ENCODE peak calls at places on chromosomes 11 and 22, in six cellular contexts. One of them, this sample, is unnamed.

GRCh38 chr11:117443269-117444186 is 115.9 kb downstream of the CEP164 start:
- DNase-seq in mucosa of descending colon: peak; percentile 56
- DNase-seq in naive thymus-derived CD4-positive, alpha-beta T cell: no peak
- DNase-seq in CD4-positive, alpha-beta T cell: no peak
- DNase-seq in effector memory CD4-positive, alpha-beta T cell: no peak
- DNase-seq in CD8-positive, alpha-beta memory T cell: no peak
- DNase-seq in this sample: no peak

GRCh38 chr11:120013325-120014250 is 124.3 kb downstream of the TRIM29 start:
- DNase-seq in naive thymus-derived CD4-positive, alpha-beta T cell: no peak
- DNase-seq in CD4-positive, alpha-beta T cell: no peak
- DNase-seq in effector memory CD4-positive, alpha-beta T cell: no peak
- DNase-seq in mucosa of descending colon: peak; percentile 78
- DNase-seq in CD8-positive, alpha-beta memory T cell: no peak
- DNase-seq in this sample: no peak

GRCh38 chr11:128201006-128201405 is 386.4 kb downstream of the ETS1 start:
- DNase-seq in effector memory CD4-positive, alpha-beta T cell: no peak
- DNase-seq in CD8-positive, alpha-beta memory T cell: no peak
- DNase-seq in mucosa of descending colon: no peak
- DNase-seq in naive thymus-derived CD4-positive, alpha-beta T cell: no peak
- DNase-seq in CD4-positive, alpha-beta T cell: no peak
- DNase-seq in this sample: no peak

GRCh38 chr11:71936825-71937224 is 8.0 kb downstream of the RNF121 start:
- DNase-seq in mucosa of descending colon: no peak
- DNase-seq in CD4-positive, alpha-beta T cell: no peak
- DNase-seq in CD8-positive, alpha-beta memory T cell: no peak
- DNase-seq in effector memory CD4-positive, alpha-beta T cell: no peak
- DNase-seq in naive thymus-derived CD4-positive, alpha-beta T cell: no peak
- DNase-seq in this sample: no peak

GRCh38 chr11:86578727-86579405 is 93.5 kb downstream of the ME3 start:
- DNase-seq in CD4-positive, alpha-beta T cell: no peak
- DNase-seq in naive thymus-derived CD4-positive, alpha-beta T cell: no peak
- DNase-seq in CD8-positive, alpha-beta memory T cell: no peak
- DNase-seq in effector memory CD4-positive, alpha-beta T cell: no peak
- DNase-seq in mucosa of descending colon: no peak
- DNase-seq in this sample: no peak

GRCh38 chr11:45930951-45931563 is 8.6 kb downstream of the LARGE2 start:
- DNase-seq in effector memory CD4-positive, alpha-beta T cell: no peak
- DNase-seq in CD4-positive, alpha-beta T cell: no peak
- DNase-seq in CD8-positive, alpha-beta memory T cell: no peak
- DNase-seq in naive thymus-derived CD4-positive, alpha-beta T cell: no peak
- DNase-seq in mucosa of descending colon: no peak
- DNase-seq in this sample: no peak

GRCh38 chr11:66069715-66070603 is at the start of gene PACS1:
- DNase-seq in mucosa of descending colon: peak; percentile 68
- DNase-seq in CD4-positive, alpha-beta T cell: peak; percentile 74
- DNase-seq in CD8-positive, alpha-beta memory T cell: peak; percentile 81
- DNase-seq in effector memory CD4-positive, alpha-beta T cell: peak; percentile 74
- DNase-seq in naive thymus-derived CD4-positive, alpha-beta T cell: peak; percentile 72
- DNase-seq in this sample: peak; percentile 64

GRCh38 chr11:3954448-3955298 is 99.2 kb downstream of the STIM1 start:
- DNase-seq in CD4-positive, alpha-beta T cell: no peak
- DNase-seq in mucosa of descending colon: no peak
- DNase-seq in effector memory CD4-positive, alpha-beta T cell: no peak
- DNase-seq in naive thymus-derived CD4-positive, alpha-beta T cell: no peak
- DNase-seq in CD8-positive, alpha-beta memory T cell: no peak
- DNase-seq in this sample: no peak

GRCh38 chr11:86812981-86813380 is 12.6 kb downstream of the PRSS23 start:
- DNase-seq in CD4-positive, alpha-beta T cell: no peak
- DNase-seq in mucosa of descending colon: no peak
- DNase-seq in effector memory CD4-positive, alpha-beta T cell: no peak
- DNase-seq in CD8-positive, alpha-beta memory T cell: no peak
- DNase-seq in naive thymus-derived CD4-positive, alpha-beta T cell: no peak
- DNase-seq in this sample: no peak

GRCh38 chr22:24185501-24186351 is 4.4 kb downstream of the SUSD2 start:
- DNase-seq in CD8-positive, alpha-beta memory T cell: no peak
- DNase-seq in CD4-positive, alpha-beta T cell: no peak
- DNase-seq in effector memory CD4-positive, alpha-beta T cell: no peak
- DNase-seq in mucosa of descending colon: no peak
- DNase-seq in naive thymus-derived CD4-positive, alpha-beta T cell: peak; percentile 5
- DNase-seq in this sample: no peak

GRCh38 chr22:25366876-25367466 is 147.5 kb downstream of the CRYBB2 start:
- DNase-seq in effector memory CD4-positive, alpha-beta T cell: no peak
- DNase-seq in naive thymus-derived CD4-positive, alpha-beta T cell: no peak
- DNase-seq in mucosa of descending colon: no peak
- DNase-seq in CD8-positive, alpha-beta memory T cell: no peak
- DNase-seq in CD4-positive, alpha-beta T cell: no peak
- DNase-seq in this sample: no peak

GRCh38 chr22:46584081-46584903 is 35.9 kb upstream of the GRAMD4 start:
- DNase-seq in naive thymus-derived CD4-positive, alpha-beta T cell: no peak
- DNase-seq in CD4-positive, alpha-beta T cell: no peak
- DNase-seq in mucosa of descending colon: peak; percentile 12
- DNase-seq in CD8-positive, alpha-beta memory T cell: no peak
- DNase-seq in effector memory CD4-positive, alpha-beta T cell: no peak
- DNase-seq in this sample: no peak

GRCh38 chr11:6586434-6587359 is 16.7 kb downstream of the RRP8 start:
- DNase-seq in CD8-positive, alpha-beta memory T cell: no peak
- DNase-seq in naive thymus-derived CD4-positive, alpha-beta T cell: no peak
- DNase-seq in CD4-positive, alpha-beta T cell: no peak
- DNase-seq in mucosa of descending colon: no peak
- DNase-seq in effector memory CD4-positive, alpha-beta T cell: no peak
- DNase-seq in this sample: no peak

GRCh38 chr22:37176464-37177061 is 11.5 kb downstream of the C1QTNF6 start:
- DNase-seq in naive thymus-derived CD4-positive, alpha-beta T cell: no peak
- DNase-seq in CD8-positive, alpha-beta memory T cell: no peak
- DNase-seq in effector memory CD4-positive, alpha-beta T cell: no peak
- DNase-seq in mucosa of descending colon: peak; percentile 59
- DNase-seq in CD4-positive, alpha-beta T cell: no peak
- DNase-seq in this sample: no peak

GRCh38 chr11:19365743-19366410 is 125.1 kb upstream of the E2F8 start:
- DNase-seq in naive thymus-derived CD4-positive, alpha-beta T cell: no peak
- DNase-seq in CD8-positive, alpha-beta memory T cell: no peak
- DNase-seq in CD4-positive, alpha-beta T cell: no peak
- DNase-seq in effector memory CD4-positive, alpha-beta T cell: no peak
- DNase-seq in mucosa of descending colon: no peak
- DNase-seq in this sample: no peak

GRCh38 chr11:79199729-79200354 is 241.0 kb downstream of the TENM4 start:
- DNase-seq in mucosa of descending colon: no peak
- DNase-seq in effector memory CD4-positive, alpha-beta T cell: no peak
- DNase-seq in naive thymus-derived CD4-positive, alpha-beta T cell: no peak
- DNase-seq in CD4-positive, alpha-beta T cell: no peak
- DNase-seq in CD8-positive, alpha-beta memory T cell: no peak
- DNase-seq in this sample: no peak

GRCh38 chr11:126303623-126304456 is at the start of gene DCPS:
- DNase-seq in mucosa of descending colon: peak; percentile 89
- DNase-seq in CD4-positive, alpha-beta T cell: peak; percentile 82
- DNase-seq in CD8-positive, alpha-beta memory T cell: peak; percentile 86
- DNase-seq in naive thymus-derived CD4-positive, alpha-beta T cell: peak; percentile 86
- DNase-seq in effector memory CD4-positive, alpha-beta T cell: peak; percentile 79
- DNase-seq in this sample: peak; percentile 81

GRCh38 chr11:23403210-23404185 is 543.2 kb upstream of the CCDC179 start:
- DNase-seq in mucosa of descending colon: no peak
- DNase-seq in CD4-positive, alpha-beta T cell: no peak
- DNase-seq in CD8-positive, alpha-beta memory T cell: no peak
- DNase-seq in effector memory CD4-positive, alpha-beta T cell: no peak
- DNase-seq in naive thymus-derived CD4-positive, alpha-beta T cell: no peak
- DNase-seq in this sample: no peak

GRCh38 chr11:73280606-73281005 is 8.5 kb downstream of the P2RY6 start:
- DNase-seq in effector memory CD4-positive, alpha-beta T cell: no peak
- DNase-seq in mucosa of descending colon: peak; percentile 36
- DNase-seq in naive thymus-derived CD4-positive, alpha-beta T cell: no peak
- DNase-seq in CD4-positive, alpha-beta T cell: no peak
- DNase-seq in CD8-positive, alpha-beta memory T cell: no peak
- DNase-seq in this sample: no peak

GRCh38 chr11:118051136-118051610 is 25.7 kb upstream of the TMPRSS4 start:
- DNase-seq in naive thymus-derived CD4-positive, alpha-beta T cell: peak; percentile 30
- DNase-seq in CD8-positive, alpha-beta memory T cell: no peak
- DNase-seq in CD4-positive, alpha-beta T cell: no peak
- DNase-seq in effector memory CD4-positive, alpha-beta T cell: no peak
- DNase-seq in mucosa of descending colon: no peak
- DNase-seq in this sample: no peak

GRCh38 chr11:71498091-71498490 is 29.0 kb upstream of the KRTAP5-7 start:
- DNase-seq in CD4-positive, alpha-beta T cell: no peak
- DNase-seq in mucosa of descending colon: no peak
- DNase-seq in naive thymus-derived CD4-positive, alpha-beta T cell: no peak
- DNase-seq in CD8-positive, alpha-beta memory T cell: no peak
- DNase-seq in effector memory CD4-positive, alpha-beta T cell: no peak
- DNase-seq in this sample: no peak

GRCh38 chr11:63602296-63602695 is 11.9 kb downstream of the PLAAT3 start:
- DNase-seq in effector memory CD4-positive, alpha-beta T cell: no peak
- DNase-seq in CD8-positive, alpha-beta memory T cell: no peak
- DNase-seq in CD4-positive, alpha-beta T cell: no peak
- DNase-seq in mucosa of descending colon: no peak
- DNase-seq in naive thymus-derived CD4-positive, alpha-beta T cell: no peak
- DNase-seq in this sample: no peak

GRCh38 chr22:46031965-46032851 is 55.2 kb upstream of the WNT7B start:
- DNase-seq in naive thymus-derived CD4-positive, alpha-beta T cell: no peak
- DNase-seq in CD8-positive, alpha-beta memory T cell: no peak
- DNase-seq in CD4-positive, alpha-beta T cell: no peak
- DNase-seq in mucosa of descending colon: no peak
- DNase-seq in effector memory CD4-positive, alpha-beta T cell: no peak
- DNase-seq in this sample: no peak

GRCh38 chr11:126491092-126491491 is 135.6 kb downstream of the ST3GAL4 start:
- DNase-seq in naive thymus-derived CD4-positive, alpha-beta T cell: no peak
- DNase-seq in mucosa of descending colon: no peak
- DNase-seq in CD4-positive, alpha-beta T cell: no peak
- DNase-seq in effector memory CD4-positive, alpha-beta T cell: no peak
- DNase-seq in CD8-positive, alpha-beta memory T cell: no peak
- DNase-seq in this sample: no peak

GRCh38 chr22:26558246-26558895 is 31.6 kb downstream of the TPST2 start:
- DNase-seq in CD4-positive, alpha-beta T cell: no peak
- DNase-seq in mucosa of descending colon: no peak
- DNase-seq in naive thymus-derived CD4-positive, alpha-beta T cell: no peak
- DNase-seq in CD8-positive, alpha-beta memory T cell: no peak
- DNase-seq in effector memory CD4-positive, alpha-beta T cell: no peak
- DNase-seq in this sample: no peak

GRCh38 chr11:120389693-120390584 is 53.7 kb downstream of the ARHGEF12 start:
- DNase-seq in mucosa of descending colon: no peak
- DNase-seq in effector memory CD4-positive, alpha-beta T cell: no peak
- DNase-seq in CD4-positive, alpha-beta T cell: no peak
- DNase-seq in naive thymus-derived CD4-positive, alpha-beta T cell: no peak
- DNase-seq in CD8-positive, alpha-beta memory T cell: no peak
- DNase-seq in this sample: no peak

GRCh38 chr11:19311306-19312030 is 70.7 kb upstream of the E2F8 start:
- DNase-seq in CD8-positive, alpha-beta memory T cell: no peak
- DNase-seq in CD4-positive, alpha-beta T cell: peak; percentile 6
- DNase-seq in naive thymus-derived CD4-positive, alpha-beta T cell: no peak
- DNase-seq in effector memory CD4-positive, alpha-beta T cell: no peak
- DNase-seq in mucosa of descending colon: peak; percentile 88
- DNase-seq in this sample: no peak

GRCh38 chr11:77503006-77503405 is 29.1 kb upstream of the PAK1 start:
- DNase-seq in mucosa of descending colon: no peak
- DNase-seq in effector memory CD4-positive, alpha-beta T cell: no peak
- DNase-seq in CD8-positive, alpha-beta memory T cell: no peak
- DNase-seq in CD4-positive, alpha-beta T cell: no peak
- DNase-seq in naive thymus-derived CD4-positive, alpha-beta T cell: no peak
- DNase-seq in this sample: no peak

DNA sequence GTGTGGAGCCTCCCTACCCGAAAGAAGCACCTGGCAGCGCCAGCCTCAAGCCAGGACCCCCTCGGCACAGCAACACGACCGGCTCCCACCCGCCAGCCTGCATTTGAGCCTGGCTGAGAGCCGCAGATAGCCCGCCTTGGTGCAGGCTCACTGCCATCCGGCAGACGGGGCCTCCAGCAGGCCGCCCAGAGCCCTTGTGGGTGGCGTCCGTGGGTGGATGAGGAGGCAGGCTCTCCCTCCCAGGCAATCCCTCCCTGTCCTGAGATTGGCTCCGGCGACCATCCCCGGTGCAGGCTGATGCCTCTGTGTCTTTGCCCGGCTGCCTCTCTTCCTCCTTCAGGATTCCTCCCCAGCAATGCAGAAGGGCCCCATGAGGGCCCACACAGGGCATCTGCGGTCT is 1527.9 kb downstream of the BRD1 start:
- DNase-seq in CD4-positive, alpha-beta T cell: no peak
- DNase-seq in mucosa of descending colon: no peak
- DNase-seq in CD8-positive, alpha-beta memory T cell: no peak
- DNase-seq in effector memory CD4-positive, alpha-beta T cell: no peak
- DNase-seq in naive thymus-derived CD4-positive, alpha-beta T cell: no peak
- DNase-seq in this sample: no peak
- H3K9me3 ChIP-seq in CD4-positive, alpha-beta T cell: no peaks in the 10 kb centered on the region
- H3K9me3 ChIP-seq in mucosa of descending colon: no peaks in the 10 kb centered on the region
- H3K9me3 ChIP-seq in CD8-positive, alpha-beta memory T cell: no peaks in the 10 kb centered on the region
- H3K9me3 ChIP-seq in effector memory CD4-positive, alpha-beta T cell: no peaks in the 10 kb centered on the region
- H3K9me3 ChIP-seq in naive thymus-derived CD4-positive, alpha-beta T cell: no peaks in the 10 kb centered on the region
- H3K9me3 ChIP-seq in this sample: no peaks in the 10 kb centered on the region

GRCh38 chr11:50298182-50298988 is 265.7 kb downstream of the OR4C45 start:
- DNase-seq in naive thymus-derived CD4-positive, alpha-beta T cell: no peak
- DNase-seq in mucosa of descending colon: no peak
- DNase-seq in effector memory CD4-positive, alpha-beta T cell: no peak
- DNase-seq in CD8-positive, alpha-beta memory T cell: no peak
- DNase-seq in CD4-positive, alpha-beta T cell: no peak
- DNase-seq in this sample: no peak
- H3K9me3 ChIP-seq in naive thymus-derived CD4-positive, alpha-beta T cell: peaks cover 5% of the 10 kb centered on the region
- H3K9me3 ChIP-seq in mucosa of descending colon: peaks cover 68% of the 10 kb centered on the region
- H3K9me3 ChIP-seq in effector memory CD4-positive, alpha-beta T cell: no peaks in the 10 kb centered on the region
- H3K9me3 ChIP-seq in CD8-positive, alpha-beta memory T cell: no peaks in the 10 kb centered on the region
- H3K9me3 ChIP-seq in CD4-positive, alpha-beta T cell: no peaks in the 10 kb centered on the region
- H3K9me3 ChIP-seq in this sample: no peaks in the 10 kb centered on the region

GRCh38 chr22:48600171-48600570 is 1227.5 kb downstream of the BRD1 start:
- DNase-seq in effector memory CD4-positive, alpha-beta T cell: no peak
- DNase-seq in naive thymus-derived CD4-positive, alpha-beta T cell: no peak
- DNase-seq in mucosa of descending colon: no peak
- DNase-seq in CD8-positive, alpha-beta memory T cell: no peak
- DNase-seq in CD4-positive, alpha-beta T cell: no peak
- DNase-seq in this sample: no peak
- H3K9me3 ChIP-seq in effector memory CD4-positive, alpha-beta T cell: no peaks in the 10 kb centered on the region
- H3K9me3 ChIP-seq in naive thymus-derived CD4-positive, alpha-beta T cell: no peaks in the 10 kb centered on the region
- H3K9me3 ChIP-seq in mucosa of descending colon: peaks cover 4% of the 10 kb centered on the region
- H3K9me3 ChIP-seq in CD8-positive, alpha-beta memory T cell: no peaks in the 10 kb centered on the region
- H3K9me3 ChIP-seq in CD4-positive, alpha-beta T cell: no peaks in the 10 kb centered on the region
- H3K9me3 ChIP-seq in this sample: no peaks in the 10 kb centered on the region

GRCh38 chr11:98143661-98144060 is 877.1 kb upstream of the CNTN5 start:
- DNase-seq in mucosa of descending colon: no peak
- DNase-seq in CD4-positive, alpha-beta T cell: no peak
- DNase-seq in naive thymus-derived CD4-positive, alpha-beta T cell: no peak
- DNase-seq in CD8-positive, alpha-beta memory T cell: no peak
- DNase-seq in effector memory CD4-positive, alpha-beta T cell: no peak
- DNase-seq in this sample: no peak
- H3K9me3 ChIP-seq in mucosa of descending colon: peaks cover 40% of the 10 kb centered on the region
- H3K9me3 ChIP-seq in CD4-positive, alpha-beta T cell: peaks cover 4% of the 10 kb centered on the region
- H3K9me3 ChIP-seq in naive thymus-derived CD4-positive, alpha-beta T cell: no peaks in the 10 kb centered on the region
- H3K9me3 ChIP-seq in CD8-positive, alpha-beta memory T cell: no peaks in the 10 kb centered on the region
- H3K9me3 ChIP-seq in effector memory CD4-positive, alpha-beta T cell: no peaks in the 10 kb centered on the region
- H3K9me3 ChIP-seq in this sample: no peaks in the 10 kb centered on the region

GRCh38 chr11:134390706-134391105 is 21.3 kb downstream of the B3GAT1 start:
- DNase-seq in naive thymus-derived CD4-positive, alpha-beta T cell: no peak
- DNase-seq in CD4-positive, alpha-beta T cell: no peak
- DNase-seq in effector memory CD4-positive, alpha-beta T cell: no peak
- DNase-seq in mucosa of descending colon: no peak
- DNase-seq in CD8-positive, alpha-beta memory T cell: no peak
- DNase-seq in this sample: no peak
- H3K9me3 ChIP-seq in naive thymus-derived CD4-positive, alpha-beta T cell: no peaks in the 10 kb centered on the region
- H3K9me3 ChIP-seq in CD4-positive, alpha-beta T cell: no peaks in the 10 kb centered on the region
- H3K9me3 ChIP-seq in effector memory CD4-positive, alpha-beta T cell: no peaks in the 10 kb centered on the region
- H3K9me3 ChIP-seq in mucosa of descending colon: no peaks in the 10 kb centered on the region
- H3K9me3 ChIP-seq in CD8-positive, alpha-beta memory T cell: no peaks in the 10 kb centered on the region
- H3K9me3 ChIP-seq in this sample: no peaks in the 10 kb centered on the region

This sample was measured in T-helper 17 cell.